ENCODE peak calls at places on chromosomes 2 and 18, in six cellular contexts. U is Right ventricle myocardium superior, G is T-cell, N is OCI-M1, V is NCI-H446, E is GM04503. I is an unnamed sample.
A peak's percentile ranks its signal among the peaks of the same experiment; 100 is the strongest.

GRCh38 chr2:231810905-231811304 is 24.7 kb downstream of the COPS7B start:
- DNase-seq in G (no peak), E (peak; percentile 47), V (no peak), N (no peak), U (no peak), I (no peak)

GRCh38 chr2:106264203-106264602 is 70.1 kb upstream of the UXS1 start:
- DNase-seq in G (no peak), E (no peak), N (no peak), U (no peak), V (no peak), I (no peak)

GRCh38 chr18:76131738-76132137 is 363.3 kb downstream of the ZNF516 start:
- DNase-seq in V (no peak), U (no peak), N (peak; percentile 54), E (peak; percentile 1), G (no peak), I (no peak)

GRCh38 chr2:64311948-64312621 is 141.9 kb upstream of the LGALSL start:
- DNase-seq in U (peak; percentile 84), N (peak; percentile 54), G (no peak), V (peak; percentile 76), E (peak; percentile 71), I (no peak)

GRCh38 chr2:191051825-191052778 is 38.1 kb upstream of the STAT1 start:
- DNase-seq in U (no peak), G (no peak), V (peak; percentile 67), E (no peak), N (peak; percentile 87), I (no peak)

GRCh38 chr2:221600388-221600787 is 28.3 kb upstream of the EPHA4 start:
- DNase-seq in U (no peak), N (no peak), V (no peak), E (no peak), G (no peak), I (no peak)

GRCh38 chr2:188852752-188853151 is 121.4 kb upstream of the COL3A1 start:
- DNase-seq in N (no peak), G (no peak), U (no peak), E (no peak), V (peak; percentile 35), I (no peak)

GRCh38 chr18:59268722-59269562 is 4.3 kb downstream of the RAX start:
- DNase-seq in U (no peak), N (no peak), G (no peak), E (no peak), V (no peak), I (no peak)

GRCh38 chr2:19046986-19047780 is 311.2 kb downstream of the OSR1 start:
- DNase-seq in E (no peak), U (no peak), N (no peak), G (no peak), V (no peak), I (no peak)

GRCh38 chr2:26887142-26887541 is 39.2 kb downstream of the DPYSL5 start:
- DNase-seq in G (no peak), N (peak; percentile 47), U (peak; percentile 54), E (no peak), V (peak; percentile 41), I (no peak)

GRCh38 chr2:82853299-82853698 is 1605.8 kb downstream of the SUCLG1 start:
- DNase-seq in E (no peak), U (no peak), G (no peak), N (peak; percentile 81), V (no peak), I (no peak)

GRCh38 chr2:144370937-144371584 is 148.9 kb downstream of the ZEB2 start:
- DNase-seq in V (no peak), E (no peak), U (no peak), G (no peak), N (peak; percentile 95), I (no peak)

GRCh38 chr18:77140439-77141109 is 8.0 kb upstream of the MBP start:
- DNase-seq in N (no peak), E (no peak), V (no peak), U (peak; percentile 64), G (peak; percentile 59), I (peak; percentile 73)

GRCh38 chr2:2870106-2870505 is 507.5 kb downstream of the EIPR1 start:
- DNase-seq in G (no peak), E (no peak), V (no peak), U (no peak), N (no peak), I (no peak)

GRCh38 chr2:241885701-241886643 is 16.4 kb downstream of the RTP5 start:
- DNase-seq in G (no peak), E (no peak), N (no peak), V (no peak), U (peak; percentile 38), I (no peak)

GRCh38 chr2:190121971-190122370 is 59.4 kb upstream of the MSTN start:
- DNase-seq in E (no peak), N (peak; percentile 74), G (no peak), U (no peak), V (peak; percentile 20), I (no peak)

GRCh38 chr2:45960057-45960863 is 308.8 kb downstream of the PRKCE start:
- DNase-seq in U (no peak), G (no peak), V (no peak), N (no peak), E (no peak), I (no peak)

GRCh38 chr2:180677928-180678327 is 302.5 kb upstream of the UBE2E3 start:
- DNase-seq in V (no peak), U (no peak), N (no peak), G (no peak), E (no peak), I (no peak)

GRCh38 chr18:9804517-9805104 is 81.2 kb upstream of the TXNDC2 start:
- DNase-seq in U (peak; percentile 71), E (no peak), V (peak; percentile 42), G (no peak), N (peak; percentile 93), I (no peak)

GRCh38 chr2:127464470-127465257 is 46.4 kb downstream of the PROC start:
- DNase-seq in N (no peak), G (no peak), V (no peak), E (no peak), U (no peak), I (no peak)

GRCh38 chr2:138090330-138090729 is 126.1 kb downstream of the HNMT start:
- DNase-seq in N (peak; percentile 70), V (peak; percentile 64), G (no peak), E (no peak), U (no peak), I (no peak)

GRCh38 chr2:6919912-6920905 is 3.0 kb downstream of the RNF144A start:
- DNase-seq in V (peak; percentile 10), N (no peak), G (no peak), U (no peak), E (no peak), I (no peak)

GRCh38 chr2:196380098-196380497 is 208.7 kb upstream of the STK17B start:
- DNase-seq in U (no peak), E (no peak), N (peak; percentile 41), G (no peak), V (no peak), I (no peak)

GRCh38 chr2:8267103-8267502 is 414.8 kb upstream of the ID2 start:
- DNase-seq in E (no peak), V (no peak), G (no peak), N (no peak), U (no peak), I (no peak)

GRCh38 chr18:63440219-63440618 is 17.9 kb upstream of the VPS4B start:
- DNase-seq in N (no peak), G (no peak), E (no peak), U (peak; percentile 76), V (no peak), I (no peak)

GRCh38 chr18:79684283-79684631 is 4.7 kb downstream of the CTDP1 start:
- DNase-seq in E (no peak), U (no peak), G (no peak), V (no peak), N (no peak), I (no peak)

GRCh38 chr2:213187833-213188532 is 36.6 kb upstream of the IKZF2 start:
- DNase-seq in G (no peak), V (no peak), E (peak; percentile 32), U (no peak), N (no peak), I (no peak)

GRCh38 chr2:101706819-101707177 is 9.3 kb downstream of the MAP4K4 start:
- DNase-seq in N (peak; percentile 50), E (no peak), U (no peak), V (no peak), G (no peak), I (no peak)